ENCODE peak calls at places on chromosomes 4 and X, in ten cellular contexts. I, Y, J, F, H, N, A, M, K and Q are unnamed samples. For H3K27me3, the result is how much of the 10 kb centered on the place peaks cover.

GRCh38 chr4:128686032-128686465 is 123.5 kb upstream of the JADE1 start:
- DNase-seq in K (peak), Y (no peak), M (no peak), H (peak), F (no peak), J (no peak), N (no peak), I (no peak), A (no peak), Q (peak)

GRCh38 chr4:54169176-54169575 is 59.9 kb upstream of the PDGFRA start:
- DNase-seq in H (peak), J (no peak), I (no peak), M (no peak), A (no peak), K (peak), N (peak), F (no peak), Y (no peak), Q (no peak)

GRCh38 chr4:8089862-8090261 is 68.8 kb downstream of the ABLIM2 start:
- DNase-seq in I (peak), M (no peak), K (no peak), H (no peak), Y (no peak), F (peak), N (no peak), J (no peak), A (no peak), Q (no peak)

GRCh38 chrX:2596856-2597255 is 94.2 kb upstream of the CD99 start:
- DNase-seq in A (no peak), J (no peak), H (no peak), K (no peak), N (no peak), I (no peak), Y (no peak), F (no peak), M (no peak), Q (peak)

GRCh38 chr4:8665406-8666360 is 73.1 kb downstream of the CPZ start:
- DNase-seq in N (no peak), M (no peak), F (no peak), I (no peak), A (no peak), J (no peak), Y (no peak), H (peak), K (no peak), Q (peak)

GRCh38 chrX:18457000-18457399 is 31.6 kb downstream of the CDKL5 start:
- DNase-seq in N (no peak), J (no peak), M (no peak), Y (no peak), H (no peak), F (no peak), A (no peak), I (no peak), K (no peak), Q (no peak)

GRCh38 chrX:111098874-111099273 is 2.9 kb downstream of the PAK3 start:
- DNase-seq in M (no peak), N (no peak), I (peak), H (peak), J (no peak), F (peak), Y (peak), K (no peak), A (no peak), Q (no peak)

GRCh38 chr4:11471613-11472012 is 42.9 kb upstream of the HS3ST1 start:
- DNase-seq in N (no peak), M (no peak), A (no peak), I (no peak), K (no peak), Y (no peak), F (no peak), H (no peak), J (no peak), Q (peak)

GRCh38 chr4:86967798-86968197 is 33.0 kb downstream of the AFF1 start:
- DNase-seq in A (no peak), K (peak), M (no peak), N (no peak), Y (no peak), I (no peak), J (no peak), H (peak), F (no peak), Q (peak)

GRCh38 chr4:157804169-157804543 is 368.7 kb downstream of the GASK1B start:
- DNase-seq in Y (no peak), M (no peak), A (no peak), F (no peak), I (no peak), J (no peak), K (no peak), N (no peak), H (no peak), Q (no peak)

GRCh38 chrX:156000361-156000926 is 2.9 kb downstream of the IL9R start:
- DNase-seq in K (no peak), J (no peak), N (no peak), M (no peak), I (no peak), H (no peak), F (no peak), Y (no peak), A (no peak), Q (no peak)

GRCh38 chrX:80792205-80792604 is 17.5 kb downstream of the BRWD3 start:
- DNase-seq in Y (no peak), I (no peak), H (peak), M (no peak), F (no peak), N (no peak), J (no peak), A (no peak), K (no peak), Q (no peak)

GRCh38 chr4:69718376-69719293 is 41.8 kb downstream of the SULT1B1 start:
- DNase-seq in J (no peak), H (peak), N (no peak), M (peak), Y (no peak), I (no peak), K (no peak), F (no peak), A (no peak), Q (peak)

GRCh38 chr4:12880844-12881243 is 603.3 kb downstream of the RAB28 start:
- DNase-seq in J (no peak), K (no peak), I (no peak), A (no peak), F (no peak), Y (no peak), M (no peak), N (no peak), H (no peak), Q (no peak)

GRCh38 chr4:31538877-31539276 is 818.7 kb downstream of the PCDH7 start:
- DNase-seq in M (no peak), J (no peak), K (no peak), F (no peak), Y (no peak), H (no peak), N (no peak), I (no peak), A (no peak), Q (no peak)

GRCh38 chr4:31175242-31175910 is 455.2 kb downstream of the PCDH7 start:
- DNase-seq in H (peak), I (no peak), M (no peak), J (no peak), N (no peak), Y (no peak), F (no peak), K (peak), A (no peak), Q (peak)

GRCh38 chr4:40473578-40474388 is 138.7 kb downstream of the CHRNA9 start:
- DNase-seq in N (no peak), H (no peak), M (no peak), K (no peak), I (no peak), F (no peak), J (no peak), A (no peak), Y (peak), Q (no peak)

GRCh38 chr4:110155632-110156031 is 42.8 kb downstream of the ELOVL6 start:
- DNase-seq in I (no peak), Y (no peak), N (no peak), A (no peak), F (no peak), M (no peak), H (peak), J (no peak), K (no peak), Q (no peak)

GRCh38 chr4:3531306-3531886 is 826 bp downstream of the LRPAP1 start:
- DNase-seq in M (no peak), A (no peak), F (no peak), H (no peak), N (no peak), J (no peak), I (peak), Y (peak), K (no peak), Q (peak)

GRCh38 chr4:101191302-101192098 is 155.8 kb downstream of the PPP3CA start:
- DNase-seq in A (peak), I (peak), M (no peak), J (peak), H (peak), N (peak), K (peak), F (no peak), Y (peak), Q (no peak)

GRCh38 chr4:186416451-186417060 is 138.8 kb downstream of the MTNR1A start:
- DNase-seq in J (no peak), N (no peak), I (no peak), F (no peak), Y (no peak), H (no peak), A (no peak), K (no peak), M (no peak), Q (no peak)

GRCh38 chr4:15694431-15694830 is 8.4 kb upstream of the BST1 start:
- DNase-seq in I (no peak), K (no peak), J (no peak), N (no peak), H (no peak), Y (no peak), M (peak), A (no peak), F (no peak), Q (peak)

GRCh38 chr4:7288751-7289523 is 96.6 kb downstream of the SORCS2 start:
- DNase-seq in N (no peak), Y (no peak), I (no peak), K (no peak), A (no peak), J (no peak), M (no peak), F (no peak), H (no peak), Q (no peak)

GRCh38 chrX:71618303-71618721 is at the start of gene CXCR3:
- DNase-seq in N (no peak), M (no peak), J (no peak), H (no peak), Y (peak), I (no peak), A (no peak), F (peak), K (no peak), Q (no peak)

GRCh38 chr4:139833131-139833930 is 167.7 kb downstream of the MGST2 start:
- DNase-seq in Y (no peak), A (no peak), J (no peak), M (no peak), K (no peak), H (no peak), I (no peak), N (no peak), F (no peak), Q (no peak)

GRCh38 chr4:158682071-158682470 is 10.0 kb downstream of the ETFDH start:
- DNase-seq in F (no peak), K (no peak), N (no peak), Y (no peak), A (no peak), I (no peak), M (no peak), J (no peak), H (no peak), Q (no peak)

GRCh38 chr4:7247946-7248345 is 55.6 kb downstream of the SORCS2 start:
- DNase-seq in J (no peak), K (no peak), M (no peak), N (no peak), I (no peak), F (peak), Y (no peak), A (no peak), H (no peak), Q (no peak)

GRCh38 chrX:45850775-45851433 is 650.2 kb upstream of the DIPK2B start:
- DNase-seq in Y (peak), J (peak), M (no peak), N (no peak), A (no peak), F (peak), K (peak), H (peak), I (peak), Q (peak)

GRCh38 chr4:3037957-3038451 is 36.3 kb downstream of the HTT-AS start:
- DNase-seq in A (no peak), I (peak), J (no peak), Y (no peak), M (no peak), F (no peak), K (no peak), N (no peak), H (no peak), Q (no peak)

GRCh38 chr4:182969651-182970279 is 52.6 kb upstream of the DCTD start:
- DNase-seq in Y (no peak), A (no peak), I (no peak), H (no peak), N (no peak), M (no peak), F (no peak), K (no peak), J (no peak), Q (no peak)

GRCh38 chr4:88341227-88342192 is 37.1 kb upstream of the HERC6 start:
- DNase-seq in I (no peak), H (peak), J (peak), Y (no peak), N (peak), M (peak), A (no peak), F (no peak), K (peak), Q (peak)

GRCh38 chr4:7328913-7329638 is 105.7 kb downstream of the PSAPL1 start:
- DNase-seq in I (peak), F (peak), H (peak), J (no peak), Y (no peak), K (peak), A (peak), M (peak), N (peak), Q (peak)

GRCh38 chrX:38060331-38060878 is 54.1 kb downstream of the SYTL5 start:
- DNase-seq in I (no peak), Y (no peak), F (no peak), N (no peak), M (no peak), A (no peak), H (no peak), K (no peak), J (no peak), Q (no peak)

GRCh38 chr4:47118192-47118879 is 87.0 kb downstream of the GABRB1 start:
- DNase-seq in M (no peak), N (no peak), Y (no peak), A (no peak), F (no peak), H (peak), J (no peak), I (no peak), K (no peak), Q (no peak)

GRCh38 chr4:185508162-185508561 is 27.1 kb downstream of the PDLIM3 start:
- DNase-seq in A (no peak), I (no peak), H (no peak), N (no peak), K (no peak), Y (no peak), J (peak), F (no peak), M (peak), Q (peak)

GRCh38 chr4:153467897-153468262 is 1.7 kb downstream of the TMEM131L start:
- DNase-seq in F (no peak), H (no peak), M (no peak), Y (no peak), N (no peak), A (no peak), I (no peak), K (no peak), J (no peak), Q (no peak)

GRCh38 chrX:49063715-49064114 is 4.9 kb downstream of the CCDC120 start:
- DNase-seq in H (no peak), Y (no peak), K (no peak), I (no peak), J (no peak), M (no peak), N (no peak), F (no peak), A (no peak), Q (no peak)

GRCh38 chr4:106320235-106320634 is 3.9 kb downstream of the AIMP1 start:
- DNase-seq in K (no peak), N (no peak), A (no peak), I (no peak), J (no peak), H (no peak), M (no peak), Y (no peak), F (no peak), Q (no peak)

GRCh38 chr4:190016369-190017289 is 10.4 kb downstream of the FRG2 start:
- DNase-seq in I (no peak), M (no peak), N (no peak), J (no peak), H (no peak), F (peak), K (no peak), A (no peak), Y (no peak), Q (no peak)
- H3K27me3 ChIP-seq in I (under half), M (under half), N (under half), J (under half), H (half or more), F (half or more), K (under half), A (under half), Y (under half), Q (under half)

GRCh38 chrX:115388879-115389278 is 99.4 kb downstream of the LUZP4 start:
- DNase-seq in N (no peak), Y (no peak), A (no peak), K (no peak), I (no peak), M (no peak), F (no peak), H (peak), J (no peak), Q (no peak)
- TF ChIP-seq CTCF in N (no peak), Y (no peak), A (no peak), K (no peak), I (no peak), M (no peak), F (no peak), H (no peak), J (no peak), Q (no peak)

DNA sequence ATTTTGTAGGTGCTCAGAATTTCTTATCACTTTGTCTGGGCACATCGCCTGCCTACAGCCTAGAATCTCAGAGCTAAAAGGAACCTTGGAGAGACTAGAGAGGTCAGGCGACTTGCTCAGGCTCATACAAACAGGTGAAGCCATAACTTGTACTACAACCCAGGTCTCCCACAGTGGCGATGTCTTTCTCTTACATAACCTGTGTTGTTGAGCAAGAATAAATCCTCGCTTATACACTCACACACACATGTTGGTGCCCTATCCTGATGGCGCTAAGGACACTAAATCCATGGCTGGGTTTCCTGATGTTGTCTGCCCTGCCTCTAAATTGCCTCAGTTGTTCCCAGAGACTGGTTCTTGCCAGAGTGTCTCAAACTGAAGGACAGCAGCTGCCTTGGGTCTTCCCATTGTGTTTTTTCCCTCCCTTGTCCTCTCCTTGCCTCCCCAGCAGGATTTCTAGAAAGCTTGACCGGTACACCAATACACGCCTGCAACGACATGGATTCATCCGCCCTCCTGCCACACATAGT is 1.6 kb downstream of the TSC22D3 start:
- DNase-seq in A (no peak), K (no peak), N (no peak), H (no peak), Y (peak), I (no peak), M (no peak), F (no peak), J (no peak), Q (no peak)
- H3K27me3 ChIP-seq in A (under half), K (under half), N (under half), H (under half), Y (under half), I (under half), M (under half), F (under half), J (under half), Q (under half)

GRCh38 chrX:24561121-24561520 is 86.0 kb downstream of the PCYT1B start:
- DNase-seq in I (no peak), J (no peak), N (no peak), A (no peak), H (peak), M (no peak), K (no peak), Y (no peak), F (no peak), Q (peak)
- TF ChIP-seq CTCF in I (peak), J (no peak), N (no peak), A (no peak), H (peak), M (peak), K (no peak), Y (no peak), F (no peak), Q (peak)

GRCh38 chr4:5895287-5895686 is 2.4 kb upstream of the CRMP1 start:
- DNase-seq in H (peak), F (no peak), N (no peak), A (no peak), Y (no peak), I (no peak), M (no peak), J (no peak), K (no peak), Q (no peak)

GRCh38 chr4:5900844-5901243 is 8.0 kb upstream of the CRMP1 start:
- DNase-seq in A (no peak), M (no peak), I (no peak), J (no peak), Y (no peak), K (no peak), H (no peak), N (no peak), F (no peak), Q (no peak)

GRCh38 chr4:5899396-5899795 is 6.5 kb upstream of the CRMP1 start:
- DNase-seq in M (no peak), F (no peak), J (no peak), Y (no peak), A (no peak), K (no peak), I (no peak), N (no peak), H (no peak), Q (no peak)

GRCh38 chr4:5899881-5900280 is 7.0 kb upstream of the CRMP1 start:
- DNase-seq in H (no peak), Y (no peak), N (no peak), F (no peak), J (no peak), K (no peak), A (no peak), M (no peak), I (no peak), Q (no peak)

GRCh38 chr4:5897674-5898073 is 4.8 kb upstream of the CRMP1 start:
- DNase-seq in M (no peak), A (no peak), F (no peak), H (no peak), K (no peak), J (no peak), Y (no peak), N (no peak), I (no peak), Q (no peak)
- H3K27me3 ChIP-seq in M (half or more), A (under half), F (half or more), H (under half), K (under half), J (under half), Y (under half), N (under half), I (under half), Q (under half)

GRCh38 chr4:144572660-144573059 is 73.3 kb upstream of the HHIP start:
- DNase-seq in F (no peak), Y (no peak), M (no peak), J (no peak), I (no peak), A (no peak), N (no peak), H (no peak), K (no peak), Q (no peak)
- TF ChIP-seq CTCF in F (no peak), Y (no peak), M (no peak), J (no peak), I (no peak), A (no peak), N (no peak), H (no peak), K (no peak), Q (no peak)